ENCODE peak calls at places on chromosomes 12 and 14, in eight cellular contexts. Q, Z, W, K, R, E, L and P are unnamed samples.

GRCh38 chr14:105292810-105293711 is 7.7 kb downstream of the BRF1 start:
- DNase-seq in Q (no peak), Z (no peak), W (peak; percentile 47), K (no peak), R (no peak), E (peak; percentile 50), L (no peak), P (no peak)

GRCh38 chr12:106096376-106096775 is 42.4 kb downstream of the NUAK1 start:
- DNase-seq in Q (peak; percentile 86), Z (no peak), W (peak; percentile 70), K (no peak), R (no peak), E (no peak), L (no peak), P (no peak)

GRCh38 chr12:13365782-13366366 is 169.3 kb downstream of the EMP1 start:
- DNase-seq in Q (no peak), Z (no peak), W (peak; percentile 59), K (no peak), R (no peak), E (peak; percentile 14), L (no peak), P (no peak)

GRCh38 chr14:104550340-104550848 is 29.2 kb upstream of the C14orf180 start:
- DNase-seq in Q (no peak), Z (no peak), W (no peak), K (no peak), R (peak; percentile 22), E (peak; percentile 13), L (no peak), P (no peak)

GRCh38 chr12:12327802-12328201 is 22.2 kb downstream of the MANSC1 start:
- DNase-seq in Q (peak; percentile 63), Z (no peak), W (no peak), K (peak; percentile 71), R (no peak), E (no peak), L (peak; percentile 62), P (peak; percentile 37)

GRCh38 chr12:12033589-12034223 is 37.0 kb upstream of the BCL2L14 start:
- DNase-seq in Q (no peak), Z (no peak), W (no peak), K (no peak), R (no peak), E (no peak), L (no peak), P (no peak)

GRCh38 chr12:10249690-10250455 is 37.2 kb downstream of the GABARAPL1 start:
- DNase-seq in Q (no peak), Z (no peak), W (no peak), K (no peak), R (no peak), E (no peak), L (no peak), P (no peak)

GRCh38 chr12:11836282-11836963 is 186.9 kb downstream of the ETV6 start:
- DNase-seq in Q (no peak), Z (no peak), W (peak; percentile 64), K (no peak), R (no peak), E (no peak), L (no peak), P (no peak)

GRCh38 chr14:38171197-38171596 is 36.5 kb upstream of the SSTR1 start:
- DNase-seq in Q (peak; percentile 25), Z (no peak), W (no peak), K (no peak), R (no peak), E (no peak), L (no peak), P (no peak)

GRCh38 chr12:121495746-121496145 is 85.1 kb downstream of the KDM2B start:
- DNase-seq in Q (no peak), Z (no peak), W (no peak), K (no peak), R (no peak), E (no peak), L (no peak), P (no peak)

GRCh38 chr12:67202344-67203012 is 66.7 kb upstream of the CAND1 start:
- DNase-seq in Q (no peak), Z (no peak), W (no peak), K (no peak), R (no peak), E (no peak), L (no peak), P (no peak)

GRCh38 chr12:124636138-124636968 is 68.9 kb upstream of the NCOR2 start:
- DNase-seq in Q (peak; percentile 76), Z (no peak), W (peak; percentile 66), K (no peak), R (no peak), E (no peak), L (peak; percentile 40), P (no peak)

GRCh38 chr12:118429703-118430383 is 53.5 kb downstream of the SUDS3 start:
- DNase-seq in Q (no peak), Z (no peak), W (no peak), K (no peak), R (no peak), E (no peak), L (no peak), P (no peak)

DNA sequence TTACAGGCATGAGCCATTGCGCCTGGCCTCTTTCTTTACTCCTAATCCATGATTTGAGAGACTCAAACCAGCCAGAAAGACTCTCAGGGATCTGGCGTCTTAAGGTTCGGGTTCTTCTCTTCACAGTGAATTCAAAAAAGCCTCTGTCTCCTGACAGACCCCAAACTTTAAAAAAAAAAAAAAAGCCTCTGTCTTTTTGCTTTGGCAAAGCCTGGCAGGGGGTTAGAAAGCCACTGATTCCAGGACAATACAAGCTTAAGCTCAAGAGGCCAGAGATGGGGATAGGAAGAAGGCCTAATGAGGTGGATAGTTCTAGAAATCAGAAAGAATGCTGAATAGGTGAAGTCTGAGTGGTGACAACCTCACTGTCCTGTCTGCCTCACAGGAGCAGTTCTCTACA is 8.8 kb downstream of the NRIP2 start:
- DNase-seq in Q (no peak), Z (no peak), W (no peak), K (no peak), R (no peak), E (no peak), L (no peak), P (no peak)
- H3K4me1 ChIP-seq in Q (no peaks in the 10 kb centered on the region), Z (no peaks in the 10 kb centered on the region), W (no peaks in the 10 kb centered on the region), K (no peaks in the 10 kb centered on the region), R (no peaks in the 10 kb centered on the region), E (no peaks in the 10 kb centered on the region), L (no peaks in the 10 kb centered on the region), P (no peaks in the 10 kb centered on the region)

GRCh38 chr12:111597731-111598636 is 1.1 kb downstream of the ATXN2 start:
- DNase-seq in Q (peak; percentile 27), Z (peak; percentile 53), W (peak; percentile 84), K (peak; percentile 57), R (peak; percentile 51), E (peak; percentile 90), L (no peak), P (peak; percentile 21)
- H3K4me1 ChIP-seq in Q (peaks cover 3% of the 10 kb centered on the region), Z (peaks cover 24% of the 10 kb centered on the region), W (no peaks in the 10 kb centered on the region), K (peaks cover 22% of the 10 kb centered on the region), R (peaks cover 24% of the 10 kb centered on the region), E (peaks cover 37% of the 10 kb centered on the region), L (peaks cover 21% of the 10 kb centered on the region), P (peaks cover 5% of the 10 kb centered on the region)

GRCh38 chr12:64663019-64663418 is 52.7 kb downstream of the RASSF3 start:
- DNase-seq in Q (no peak), Z (no peak), W (no peak), K (no peak), R (no peak), E (no peak), L (no peak), P (no peak)

GRCh38 chr12:64669270-64669842 is 59.1 kb downstream of the RASSF3 start:
- DNase-seq in Q (no peak), Z (peak; percentile 56), W (peak; percentile 74), K (peak; percentile 62), R (peak; percentile 70), E (peak; percentile 54), L (no peak), P (peak; percentile 83)

GRCh38 chr12:64665506-64665905 is 55.2 kb downstream of the RASSF3 start:
- DNase-seq in Q (no peak), Z (no peak), W (no peak), K (no peak), R (peak; percentile 71), E (no peak), L (no peak), P (peak; percentile 70)

GRCh38 chr12:64670039-64670438 is 59.7 kb downstream of the RASSF3 start:
- DNase-seq in Q (no peak), Z (no peak), W (no peak), K (no peak), R (no peak), E (no peak), L (no peak), P (no peak)

DNA sequence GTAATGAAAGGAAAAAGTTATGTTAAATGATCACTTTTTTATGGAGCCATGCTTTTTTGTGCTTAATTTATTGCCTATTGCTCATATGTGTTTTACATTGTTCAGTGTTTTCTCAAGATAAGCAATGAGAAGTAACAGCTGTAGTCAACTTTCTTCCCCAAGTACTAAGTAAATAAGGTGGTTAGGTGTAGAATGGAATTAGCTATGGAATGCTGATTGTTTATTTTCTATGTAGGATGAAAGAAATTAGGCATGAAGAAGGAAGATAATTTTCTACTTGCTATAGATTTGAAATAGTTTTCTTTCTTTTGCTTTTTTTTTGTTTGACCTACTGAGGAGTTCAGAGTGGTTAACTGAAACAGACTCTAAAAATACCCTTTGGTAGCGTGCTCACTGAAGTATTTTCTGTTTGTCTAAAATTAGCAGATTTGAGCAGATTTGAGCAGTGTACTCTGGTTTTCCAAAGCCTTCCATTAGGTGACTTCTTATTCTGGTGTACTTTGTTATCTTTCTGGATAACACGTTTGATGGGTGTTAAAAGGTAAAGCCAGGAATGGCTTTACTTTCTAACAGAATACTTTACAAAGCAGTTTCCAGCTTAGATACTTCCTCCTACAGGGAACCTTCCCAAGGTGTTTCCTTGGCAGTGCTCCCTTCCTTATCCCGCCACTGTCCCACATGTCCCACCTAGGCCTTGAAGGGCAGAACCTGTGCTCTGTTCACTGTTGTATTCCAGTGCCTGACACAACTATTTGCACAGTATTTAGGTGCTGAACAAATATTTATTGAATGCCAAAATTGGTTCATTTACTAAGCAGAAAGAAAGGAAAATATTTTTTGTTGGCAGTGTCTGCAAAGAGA is 56.0 kb downstream of the RASSF3 start:
- DNase-seq in Q (peak; percentile 72), Z (no peak), W (no peak), K (no peak), R (no peak), E (no peak), L (no peak), P (no peak)
- H3K4me1 ChIP-seq in Q (peaks cover 11% of the 10 kb centered on the region), Z (peaks cover 67% of the 10 kb centered on the region), W (peaks cover 22% of the 10 kb centered on the region), K (peaks cover 65% of the 10 kb centered on the region), R (peaks cover 92% of the 10 kb centered on the region), E (peaks cover 70% of the 10 kb centered on the region), L (peaks cover 68% of the 10 kb centered on the region), P (peaks cover 68% of the 10 kb centered on the region)

GRCh38 chr12:46265734-46266133 is 3.1 kb downstream of the SLC38A1 start:
- DNase-seq in Q (no peak), Z (no peak), W (no peak), K (no peak), R (no peak), E (no peak), L (no peak), P (no peak)

GRCh38 chr12:46265102-46265501 is 3.7 kb downstream of the SLC38A1 start:
- DNase-seq in Q (no peak), Z (no peak), W (no peak), K (no peak), R (no peak), E (no peak), L (no peak), P (no peak)

GRCh38 chr12:46266382-46266791 is 2.5 kb downstream of the SLC38A1 start:
- DNase-seq in Q (peak; percentile 54), Z (no peak), W (no peak), K (no peak), R (peak; percentile 63), E (no peak), L (no peak), P (peak; percentile 73)

GRCh38 chr12:46263140-46264017 is 5.5 kb downstream of the SLC38A1 start:
- DNase-seq in Q (no peak), Z (no peak), W (no peak), K (no peak), R (no peak), E (no peak), L (no peak), P (no peak)

GRCh38 chr12:46264057-46264456 is 4.8 kb downstream of the SLC38A1 start:
- DNase-seq in Q (peak; percentile 62), Z (no peak), W (no peak), K (no peak), R (no peak), E (no peak), L (no peak), P (no peak)
- H3K4me1 ChIP-seq in Q (peaks cover 8% of the 10 kb centered on the region), Z (peaks cover 6% of the 10 kb centered on the region), W (peaks cover 5% of the 10 kb centered on the region), K (peaks cover 65% of the 10 kb centered on the region), R (peaks cover 71% of the 10 kb centered on the region), E (peaks cover 21% of the 10 kb centered on the region), L (peaks cover 57% of the 10 kb centered on the region), P (peaks cover 65% of the 10 kb centered on the region)